ENCODE peak calls at places on chromosomes 3 and 15, in seven cellular contexts. M is heart right ventricle, S is Caco-2, X is pancreas, J is GM06990, D is A549, Y is MM.1S. H is an unnamed sample.

GRCh38 chr3:122058294-122058693 is 3.1 kb downstream of the CD86 start:
- DNase-seq in D (no peak), X (no peak), S (no peak), M (no peak), J (no peak), Y (no peak), H (no peak)

GRCh38 chr3:72336821-72337479 is 511.3 kb downstream of the SHQ1 start:
- DNase-seq in J (no peak), M (peak), S (no peak), D (no peak), Y (no peak), X (peak), H (peak)

GRCh38 chr3:159803444-159803843 is 185.2 kb upstream of the IL12A start:
- DNase-seq in Y (no peak), D (no peak), X (no peak), S (no peak), M (no peak), J (no peak), H (no peak)

GRCh38 chr15:59972241-59972640 is 31.9 kb upstream of the FOXB1 start:
- DNase-seq in S (no peak), J (no peak), D (no peak), X (no peak), M (no peak), Y (no peak), H (no peak)

GRCh38 chr15:67185051-67185450 is 69.4 kb downstream of the AAGAB start:
- DNase-seq in D (no peak), S (no peak), J (no peak), X (peak), Y (no peak), M (no peak), H (no peak)

GRCh38 chr3:49803464-49804140 is 541 bp downstream of the INKA1 start:
- DNase-seq in Y (peak), J (peak), D (no peak), S (no peak), M (peak), X (no peak), H (peak)

GRCh38 chr15:78730955-78731354 is 80.3 kb downstream of the ADAMTS7 start:
- DNase-seq in X (no peak), S (no peak), Y (no peak), D (no peak), J (no peak), M (no peak), H (no peak)

GRCh38 chr3:196821806-196822355 is 45.8 kb upstream of the SENP5 start:
- DNase-seq in D (no peak), S (no peak), M (no peak), Y (no peak), J (no peak), X (no peak), H (no peak)

GRCh38 chr15:60590935-60591490 is 112.1 kb upstream of the ICE2 start:
- DNase-seq in J (peak), S (peak), M (peak), Y (peak), D (peak), X (peak), H (peak)

GRCh38 chr3:27713435-27713880 is 8.7 kb downstream of the EOMES start:
- DNase-seq in M (no peak), S (no peak), Y (no peak), D (no peak), J (no peak), X (no peak), H (no peak)
- H3K4me3 ChIP-seq in M (peak), S (peak), Y (peak), D (peak), J (peak), X (peak), H (peak)

GRCh38 chr3:16427309-16427965 is 86.1 kb downstream of the RFTN1 start:
- DNase-seq in D (peak), J (no peak), S (no peak), X (no peak), M (no peak), Y (no peak), H (no peak)

GRCh38 chr3:16426665-16427064 is 86.8 kb downstream of the RFTN1 start:
- DNase-seq in J (no peak), X (no peak), S (no peak), Y (no peak), D (no peak), M (no peak), H (no peak)

GRCh38 chr3:16425398-16426057 is 88.0 kb downstream of the RFTN1 start:
- DNase-seq in S (no peak), D (no peak), M (no peak), X (no peak), J (no peak), Y (no peak), H (no peak)

GRCh38 chr3:16423298-16423697 is 90.2 kb downstream of the RFTN1 start:
- DNase-seq in S (no peak), J (no peak), D (no peak), X (no peak), Y (no peak), M (no peak), H (no peak)

DNA sequence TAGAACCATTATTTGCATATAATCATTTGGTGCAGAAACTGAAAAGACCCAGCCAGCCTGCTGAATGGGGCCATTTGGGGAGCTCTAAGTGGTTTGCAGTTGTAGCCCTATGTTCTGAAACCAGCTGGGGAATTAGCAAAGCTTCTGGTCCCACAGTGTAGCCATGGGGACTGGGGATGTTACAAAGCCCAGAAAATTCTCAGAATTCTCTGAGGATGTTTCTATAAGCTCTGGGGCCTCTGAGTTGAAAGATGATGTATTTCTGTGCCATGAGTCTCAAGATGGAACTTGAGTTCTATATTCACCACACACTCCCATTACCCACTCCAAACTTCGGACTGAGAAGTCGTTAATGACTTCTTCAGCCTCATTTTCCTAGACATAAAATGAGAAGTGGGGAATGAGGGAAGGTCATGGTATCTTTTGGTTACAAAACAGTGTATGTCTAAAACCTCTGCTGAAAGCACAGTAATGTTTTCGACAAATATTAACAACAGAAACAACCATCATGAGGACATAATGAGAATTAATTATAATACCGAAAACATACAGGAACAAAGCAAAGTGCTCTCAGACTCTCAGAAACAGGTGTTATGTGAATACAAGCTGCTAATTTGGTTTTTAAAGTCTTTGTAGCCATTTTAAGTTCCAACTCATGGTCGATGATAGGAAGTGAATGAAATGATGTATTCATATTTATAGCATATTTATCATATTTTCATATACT is 89.4 kb downstream of the RFTN1 start:
- DNase-seq in Y (no peak), X (no peak), J (no peak), M (no peak), D (no peak), S (no peak), H (no peak)
- H3K4me3 ChIP-seq in Y (no peak), X (no peak), J (no peak), M (no peak), D (no peak), S (no peak), H (no peak)

GRCh38 chr3:57234613-57235575 is 7.4 kb downstream of the APPL1 start:
- DNase-seq in M (no peak), D (no peak), S (no peak), J (no peak), Y (no peak), X (no peak), H (no peak)
- H3K4me3 ChIP-seq in M (no peak), D (no peak), S (no peak), J (no peak), Y (no peak), X (no peak), H (no peak)

GRCh38 chr3:42149537-42150426 is 58.6 kb downstream of the TRAK1 start:
- DNase-seq in M (no peak), D (peak), Y (no peak), S (peak), X (no peak), J (no peak), H (peak)

GRCh38 chr3:42148086-42148842 is 57.1 kb downstream of the TRAK1 start:
- DNase-seq in M (no peak), S (no peak), J (no peak), X (no peak), D (no peak), Y (no peak), H (no peak)

GRCh38 chr3:42152193-42152592 is 61.0 kb downstream of the TRAK1 start:
- DNase-seq in D (no peak), M (no peak), X (no peak), S (no peak), J (no peak), Y (no peak), H (no peak)

GRCh38 chr3:42151596-42152145 is 60.5 kb downstream of the TRAK1 start:
- DNase-seq in D (no peak), J (no peak), X (no peak), Y (no peak), S (no peak), M (no peak), H (no peak)

DNA sequence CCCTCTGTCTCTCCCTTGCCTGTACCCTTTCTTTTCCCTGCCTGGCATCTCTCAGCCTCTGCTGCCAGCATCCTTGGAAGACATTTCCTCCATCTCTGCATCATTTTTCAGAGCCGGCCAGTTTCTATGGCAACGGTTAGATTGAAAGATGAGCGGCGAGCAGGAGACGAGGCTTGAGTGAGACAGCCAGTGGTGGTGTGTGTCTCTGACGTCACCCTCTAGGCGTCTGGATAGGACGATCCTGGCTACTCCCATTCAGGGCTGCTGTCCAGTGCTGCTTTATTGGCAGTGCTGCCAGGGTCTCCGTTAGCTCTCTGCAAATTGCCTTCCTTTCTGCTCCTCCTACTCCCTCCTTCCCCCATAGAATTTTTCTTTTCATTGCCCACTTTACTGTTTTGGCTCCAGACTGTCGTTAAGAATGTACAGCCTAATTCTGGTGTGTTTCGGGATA is 57.9 kb downstream of the TRAK1 start:
- DNase-seq in J (no peak), X (no peak), Y (no peak), D (peak), S (peak), M (peak), H (peak)
- H3K4me3 ChIP-seq in J (no peak), X (no peak), Y (no peak), D (no peak), S (no peak), M (no peak), H (no peak)

DNA sequence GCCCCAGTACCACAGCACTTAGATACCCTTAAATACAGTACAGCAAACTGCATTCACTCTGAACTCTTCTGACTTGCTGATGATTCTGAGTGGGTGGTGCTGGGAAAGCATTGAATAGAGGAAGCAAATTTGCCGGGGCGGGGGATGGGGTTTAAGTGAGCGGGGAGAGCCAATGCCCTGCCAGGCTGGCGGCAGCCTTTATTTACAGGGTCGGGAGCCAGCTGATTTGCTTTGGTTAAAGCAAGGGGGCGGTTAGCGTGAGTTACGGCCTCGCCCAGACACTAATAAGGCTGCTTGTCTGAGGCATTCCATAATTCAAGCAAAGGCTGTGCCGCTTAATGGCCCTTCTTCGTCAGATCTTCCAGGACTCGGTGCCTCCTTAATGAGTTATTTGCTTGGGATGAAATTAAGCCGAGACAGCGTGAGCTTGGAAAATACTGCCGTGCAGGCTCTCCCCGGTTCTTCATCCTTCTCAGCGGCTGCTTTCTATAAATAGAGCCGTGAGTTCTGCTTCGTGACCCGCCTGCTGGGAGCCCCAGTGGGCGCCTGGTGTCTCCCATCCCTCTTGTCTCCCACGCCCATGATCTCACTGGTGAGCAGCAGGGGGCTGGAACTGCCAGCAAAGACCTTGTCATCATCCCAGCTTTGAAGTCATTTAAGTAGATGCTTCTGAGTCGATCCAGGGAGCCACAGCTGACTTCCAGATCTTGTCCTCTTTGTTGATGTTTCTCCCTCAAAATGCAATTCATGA is 25.8 kb downstream of the SPSB4 start:
- DNase-seq in M (peak), D (no peak), J (no peak), Y (no peak), S (no peak), X (no peak), H (peak)
- H3K4me3 ChIP-seq in M (peak), D (no peak), J (no peak), Y (no peak), S (no peak), X (peak), H (peak)

DNA sequence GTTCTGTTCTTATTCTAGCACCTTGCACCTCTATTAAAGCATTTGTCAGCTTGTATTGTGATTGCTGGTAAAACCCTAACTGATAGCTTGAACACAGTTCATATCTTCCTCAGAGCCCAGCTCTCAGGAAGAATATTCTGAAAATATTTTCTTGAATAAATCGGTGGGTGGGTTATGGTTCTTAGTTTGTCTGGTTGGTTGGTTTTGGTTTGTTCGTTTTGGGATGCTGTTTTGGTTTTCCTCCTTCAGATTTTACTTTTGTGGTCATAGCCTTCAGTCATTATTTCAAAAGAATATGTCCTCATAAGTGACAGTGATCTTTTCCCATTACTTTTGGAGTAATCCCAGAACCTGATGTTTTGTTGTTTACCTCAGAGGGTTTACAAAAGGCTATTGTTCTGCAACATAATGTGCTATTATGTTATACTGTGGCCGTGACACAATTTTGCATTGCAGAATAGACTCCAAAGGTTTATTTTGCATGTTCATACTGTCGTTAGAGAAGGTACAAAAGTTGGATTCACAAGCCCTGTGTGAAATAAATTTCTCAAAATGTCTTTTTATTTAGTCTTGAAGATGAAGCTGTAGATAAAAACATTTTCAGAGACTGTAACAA is 2.7 kb upstream of the TMEM87A start:
- DNase-seq in S (no peak), Y (no peak), M (no peak), D (no peak), X (no peak), J (no peak), H (no peak)
- H3K4me3 ChIP-seq in S (no peak), Y (no peak), M (peak), D (no peak), X (peak), J (peak), H (peak)

GRCh38 chr3:137013955-137014688 is 56.3 kb downstream of the IL20RB start:
- DNase-seq in M (peak), Y (peak), X (peak), D (peak), S (peak), J (peak), H (peak)
- H3K4me3 ChIP-seq in M (peak), Y (peak), X (peak), D (peak), S (peak), J (peak), H (peak)